ENCODE peak calls at places on chromosomes 4 and X, in five cellular contexts. U is IMR-90, C is mesenchymal stem cell, M is mesendoderm, N is H9. Q is an unnamed sample.

GRCh38 chr4:147969573-147969972 is 237.7 kb downstream of the ARHGAP10 start:
- DNase-seq in U (no peak), C (peak), M (no peak), N (no peak), Q (no peak)

GRCh38 chr4:31592293-31592692 is 872.1 kb downstream of the PCDH7 start:
- DNase-seq in U (no peak), C (no peak), M (no peak), N (no peak), Q (no peak)

GRCh38 chr4:158490629-158491028 is 31.1 kb upstream of the RXFP1 start:
- DNase-seq in U (no peak), C (no peak), M (no peak), N (no peak), Q (no peak)

GRCh38 chr4:42627887-42628646 is 28.8 kb downstream of the ATP8A1 start:
- DNase-seq in U (no peak), C (no peak), M (peak), N (peak), Q (no peak)

GRCh38 chr4:110211007-110211769 is 12.8 kb upstream of the ELOVL6 start:
- DNase-seq in U (peak), C (peak), M (peak), N (no peak), Q (peak)

GRCh38 chrX:106946449-106946848 is 26.2 kb downstream of the CLDN2 start:
- DNase-seq in U (no peak), C (no peak), M (no peak), N (no peak), Q (peak)

GRCh38 chr4:98583265-98583664 is 75.1 kb downstream of the TSPAN5 start:
- DNase-seq in U (no peak), C (no peak), M (no peak), N (no peak), Q (no peak)

GRCh38 chr4:36024901-36025610 is 219.3 kb downstream of the ARAP2 start:
- DNase-seq in U (no peak), C (no peak), M (peak), N (no peak), Q (peak)

GRCh38 chr4:109191216-109191615 is 111.2 kb downstream of the COL25A1 start:
- DNase-seq in U (no peak), C (no peak), M (no peak), N (no peak), Q (no peak)

GRCh38 chrX:74420194-74421035 is 878 bp upstream of the SLC16A2 start:
- DNase-seq in U (peak), C (peak), M (peak), N (peak), Q (peak)

GRCh38 chr4:120209706-120210105 is 143.1 kb upstream of the MAD2L1 start:
- DNase-seq in U (no peak), C (no peak), M (peak), N (no peak), Q (no peak)

GRCh38 chr4:173119818-173120217 is 48.8 kb upstream of the GALNT7 start:
- DNase-seq in U (no peak), C (peak), M (no peak), N (no peak), Q (no peak)

GRCh38 chrX:154712781-154713391 is 38.0 kb downstream of the GAB3 start:
- DNase-seq in U (peak), C (peak), M (no peak), N (no peak), Q (no peak)

GRCh38 chr4:46386570-46386969 is 3.4 kb downstream of the GABRA2 start:
- DNase-seq in U (no peak), C (peak), M (peak), N (peak), Q (no peak)

GRCh38 chrX:133601116-133601515 is 185.8 kb upstream of the GPC4 start:
- DNase-seq in U (no peak), C (no peak), M (no peak), N (no peak), Q (no peak)

GRCh38 chrX:40871385-40872082 is 136.2 kb upstream of the MED14 start:
- DNase-seq in U (peak), C (peak), M (no peak), N (no peak), Q (no peak)

GRCh38 chr4:38891051-38891738 is 23.6 kb downstream of the FAM114A1 start:
- DNase-seq in U (no peak), C (no peak), M (no peak), N (no peak), Q (no peak)

GRCh38 chr4:17490575-17491059 is 21.3 kb downstream of the QDPR start:
- DNase-seq in U (no peak), C (no peak), M (peak), N (no peak), Q (peak)

GRCh38 chrX:65407157-65407626 is 127.4 kb downstream of the LAS1L start:
- DNase-seq in U (no peak), C (no peak), M (peak), N (no peak), Q (no peak)

GRCh38 chrX:129359269-129359668 is 164.0 kb downstream of the SMARCA1 start:
- DNase-seq in U (peak), C (peak), M (no peak), N (no peak), Q (no peak)

GRCh38 chr4:188282620-188283232 is 143.5 kb downstream of the TRIML1 start:
- DNase-seq in U (no peak), C (no peak), M (peak), N (peak), Q (no peak)
- H2BK5ac ChIP-seq in U (no peak), C (no peak), M (no peak), N (no peak), Q (no peak)

GRCh38 chrX:141314441-141314840 is 72.1 kb upstream of the SPANXC start:
- DNase-seq in U (peak), C (no peak), M (no peak), N (no peak), Q (no peak)
- H2BK5ac ChIP-seq in U (no peak), C (no peak), M (no peak), N (no peak), Q (no peak)

DNA sequence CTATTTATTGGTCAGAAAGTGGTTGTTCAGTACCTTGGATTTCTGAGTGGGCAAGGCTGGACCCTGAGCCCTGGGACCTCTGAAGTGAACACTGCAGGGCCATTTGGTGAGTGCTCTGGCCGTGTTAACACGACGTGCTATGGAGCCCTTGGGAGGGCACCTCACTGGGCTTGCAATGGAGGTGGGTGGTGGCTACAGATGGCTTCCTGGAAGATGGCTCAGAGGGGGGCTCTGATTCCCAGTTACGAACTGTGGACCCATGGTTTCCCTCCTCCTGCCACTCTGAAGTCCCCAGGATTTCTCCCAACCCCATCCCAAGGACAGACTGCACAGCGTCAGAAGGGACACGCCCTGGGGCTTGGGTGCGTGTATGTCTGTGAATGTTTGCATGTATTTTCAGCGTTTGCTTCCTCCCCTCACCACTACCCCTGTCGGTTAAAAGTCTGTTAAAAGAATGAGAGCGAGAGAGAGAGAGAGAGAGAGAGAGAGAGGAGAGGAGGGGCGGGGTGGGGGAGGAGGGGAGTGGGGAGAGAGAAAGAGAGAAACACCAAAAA is 3.7 kb upstream of the RHOH start:
- DNase-seq in U (no peak), C (no peak), M (no peak), N (no peak), Q (no peak)
- H2BK5ac ChIP-seq in U (no peak), C (no peak), M (no peak), N (no peak), Q (no peak)

DNA sequence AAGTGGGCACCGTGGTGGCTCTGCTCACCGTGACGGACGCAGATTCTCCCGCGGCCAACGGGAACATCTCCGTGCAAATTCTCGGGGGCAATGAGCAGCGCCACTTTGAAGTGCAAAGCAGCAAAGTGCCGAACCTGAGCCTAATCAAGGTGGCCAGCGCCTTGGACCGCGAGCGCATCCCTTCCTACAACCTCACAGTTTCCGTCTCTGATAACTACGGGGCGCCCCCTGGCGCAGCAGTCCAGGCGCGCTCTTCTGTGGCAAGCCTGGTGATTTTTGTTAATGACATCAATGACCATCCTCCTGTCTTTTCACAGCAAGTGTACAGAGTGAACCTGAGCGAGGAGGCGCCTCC is 2.7 kb downstream of the FAT4 start:
- DNase-seq in U (peak), C (peak), M (peak), N (peak), Q (no peak)
- H2BK5ac ChIP-seq in U (peak), C (no peak), M (no peak), N (no peak), Q (no peak)

DNA sequence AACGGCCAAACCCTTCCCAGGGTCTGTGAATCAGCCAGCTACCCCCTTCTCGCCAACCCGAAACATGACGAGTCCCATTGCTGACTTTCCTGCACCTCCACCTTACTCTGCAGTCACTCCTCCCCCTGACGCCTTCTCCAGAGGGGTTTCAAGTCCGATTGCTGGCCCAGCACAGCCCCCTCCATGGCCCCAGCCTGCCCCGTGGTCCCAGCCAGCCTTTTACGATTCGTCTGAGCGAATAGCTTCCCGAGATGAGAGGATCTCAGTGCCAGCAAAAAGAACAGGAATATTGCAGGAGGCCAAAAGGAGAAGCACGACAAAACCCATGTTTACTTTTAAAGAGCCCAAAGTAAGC is 105.1 kb upstream of the MYOZ2 start:
- DNase-seq in U (no peak), C (no peak), M (no peak), N (no peak), Q (no peak)
- H2BK5ac ChIP-seq in U (no peak), C (no peak), M (no peak), N (no peak), Q (no peak)

GRCh38 chr4:6200011-6200921 is at the start of gene JAKMIP1:
- DNase-seq in U (peak), C (peak), M (peak), N (peak), Q (peak)
- H2BK5ac ChIP-seq in U (no peak), C (no peak), M (peak), N (no peak), Q (no peak)

DNA sequence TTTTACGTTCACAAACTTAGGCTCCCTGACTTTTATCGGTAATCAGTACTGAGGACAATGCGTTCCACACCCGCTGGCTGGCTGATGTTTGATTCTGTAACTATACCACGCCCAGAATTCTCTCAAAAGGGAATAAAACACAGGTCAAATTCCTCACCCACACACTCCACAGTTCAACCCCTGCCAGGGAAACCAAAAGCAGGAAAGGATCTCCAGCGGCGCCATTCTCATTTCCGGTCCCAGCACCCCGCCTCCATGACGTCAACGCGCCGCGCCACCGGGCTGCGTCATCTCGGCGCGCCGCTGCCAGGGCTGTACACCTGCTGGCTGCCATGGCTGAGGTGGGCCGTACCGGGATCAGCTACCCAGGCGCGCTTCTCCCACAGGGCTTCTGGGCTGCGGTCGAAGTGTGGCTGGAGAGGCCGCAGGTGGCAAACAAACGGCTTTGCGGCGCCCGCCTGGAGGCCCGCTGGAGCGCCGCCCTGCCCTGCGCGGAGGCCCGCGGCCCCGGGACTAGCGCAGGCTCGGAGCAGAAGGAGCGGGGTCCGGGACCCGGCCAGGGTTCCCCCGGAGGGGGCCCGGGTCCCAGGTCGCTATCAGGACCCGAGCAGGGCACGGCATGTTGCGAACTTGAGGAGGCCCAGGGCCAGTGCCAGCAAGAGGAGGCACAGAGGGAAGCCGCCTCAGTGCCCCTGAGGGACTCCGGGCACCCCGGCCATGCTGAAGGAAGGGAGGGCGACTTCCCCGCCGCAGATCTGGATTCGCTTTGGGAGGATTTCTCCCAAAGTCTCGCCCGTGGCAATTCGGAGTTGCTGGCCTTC is at the start of the genes ACOX3 and TRMT44:
- DNase-seq in U (peak), C (peak), M (peak), N (peak), Q (peak)
- H2BK5ac ChIP-seq in U (peak), C (no peak), M (peak), N (no peak), Q (peak)

DNA sequence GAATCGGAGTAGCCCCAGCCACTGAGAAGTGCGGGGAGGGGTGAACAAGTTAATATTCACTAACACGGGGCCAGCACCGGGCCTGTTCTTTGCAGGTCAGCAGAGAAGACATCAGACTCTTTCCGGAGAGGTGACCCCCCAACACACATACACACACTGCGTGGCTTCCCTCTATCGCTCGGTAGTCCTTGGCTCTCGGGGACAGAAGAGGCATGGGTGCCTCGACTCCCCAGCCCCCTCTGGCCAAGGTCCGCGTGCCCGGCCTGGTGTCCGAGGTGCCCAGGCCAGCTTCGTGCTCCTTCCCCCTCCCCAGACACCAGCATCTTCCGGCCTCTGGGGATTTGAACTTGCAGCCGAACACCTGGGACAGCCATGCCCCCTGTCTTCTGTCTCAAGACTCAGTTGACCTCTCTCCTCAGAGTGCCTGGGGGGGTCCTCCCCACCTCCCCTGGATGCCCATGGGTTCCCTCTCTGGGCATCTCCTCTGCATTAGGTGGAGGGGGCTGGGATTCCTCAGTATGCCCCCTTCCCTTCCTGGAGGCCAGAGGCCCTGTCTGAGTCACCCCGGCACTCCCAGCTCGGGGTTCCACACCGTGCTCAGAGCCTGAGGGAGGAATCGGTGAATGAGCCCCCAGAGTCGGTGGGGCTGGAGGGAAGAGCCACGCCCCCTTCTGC is 104.5 kb downstream of the SORCS2 start:
- DNase-seq in U (no peak), C (no peak), M (no peak), N (no peak), Q (no peak)
- H2BK5ac ChIP-seq in U (no peak), C (no peak), M (no peak), N (no peak), Q (no peak)

GRCh38 chr4:118277243-118277642 is 75.6 kb downstream of the PRSS12 start:
- DNase-seq in U (no peak), C (no peak), M (no peak), N (no peak), Q (no peak)

GRCh38 chr4:118279920-118280432 is 72.8 kb downstream of the PRSS12 start:
- DNase-seq in U (no peak), C (no peak), M (no peak), N (no peak), Q (no peak)

GRCh38 chr4:118280501-118281218 is 72.1 kb downstream of the PRSS12 start:
- DNase-seq in U (peak), C (peak), M (peak), N (peak), Q (peak)

GRCh38 chr4:118279328-118279727 is 73.5 kb downstream of the PRSS12 start:
- DNase-seq in U (no peak), C (no peak), M (no peak), N (no peak), Q (no peak)

GRCh38 chr4:118278473-118279274 is 74.1 kb downstream of the PRSS12 start:
- DNase-seq in U (peak), C (peak), M (peak), N (peak), Q (peak)
- H2BK5ac ChIP-seq in U (peak), C (no peak), M (peak), N (no peak), Q (peak)

Q was measured in trophoblast cell.